ENCODE peak calls at places on chromosomes 12 and 14, in seven cellular contexts. J, M, S, Q, Y, U and I are unnamed samples.

GRCh38 chr14:37598085-37598972 is 2.9 kb downstream of the TTC6 start:
- DNase-seq in J (no peak), M (no peak), S (no peak), Q (no peak), Y (no peak), U (peak), I (no peak)

GRCh38 chr12:57048423-57048822 is 1.5 kb downstream of the MYO1A start:
- DNase-seq in J (no peak), M (no peak), S (no peak), Q (no peak), Y (peak), U (peak), I (no peak)

GRCh38 chr12:30928356-30929264 is 2.1 kb downstream of the TSPAN11 start:
- DNase-seq in J (no peak), M (no peak), S (no peak), Q (no peak), Y (no peak), U (peak), I (peak)

GRCh38 chr14:55411426-55412389 is at the start of gene ATG14:
- DNase-seq in J (peak), M (peak), S (peak), Q (peak), Y (peak), U (peak), I (peak)

GRCh38 chr14:52797653-52798052 is 6.2 kb upstream of the GNPNAT1 start:
- DNase-seq in J (no peak), M (peak), S (no peak), Q (no peak), Y (no peak), U (no peak), I (no peak)

GRCh38 chr12:54036620-54037359 is 3.9 kb downstream of the HOXC5 start:
- DNase-seq in J (no peak), M (no peak), S (no peak), Q (no peak), Y (peak), U (peak), I (peak)

GRCh38 chr12:26845984-26846383 is 13.0 kb upstream of the ITPR2 start:
- DNase-seq in J (no peak), M (no peak), S (no peak), Q (no peak), Y (no peak), U (no peak), I (no peak)

GRCh38 chr12:1830981-1831930 is 10.9 kb downstream of the LRTM2 start:
- DNase-seq in J (peak), M (peak), S (peak), Q (no peak), Y (no peak), U (peak), I (no peak)

GRCh38 chr12:47165934-47166333 is 86.2 kb upstream of the AMIGO2 start:
- DNase-seq in J (no peak), M (no peak), S (no peak), Q (no peak), Y (no peak), U (peak), I (no peak)

GRCh38 chr12:5441497-5442236 is 9.8 kb downstream of the NTF3 start:
- DNase-seq in J (no peak), M (no peak), S (no peak), Q (no peak), Y (no peak), U (peak), I (no peak)

GRCh38 chr12:115752913-115753726 is 524.4 kb downstream of the MED13L start:
- DNase-seq in J (peak), M (peak), S (peak), Q (peak), Y (peak), U (peak), I (peak)

GRCh38 chr14:89493406-89493805 is 76.4 kb upstream of the FOXN3 start:
- DNase-seq in J (no peak), M (no peak), S (no peak), Q (no peak), Y (no peak), U (no peak), I (no peak)

GRCh38 chr14:50366115-50366514 is 30.6 kb downstream of the CDKL1 start:
- DNase-seq in J (no peak), M (no peak), S (peak), Q (no peak), Y (no peak), U (no peak), I (no peak)

GRCh38 chr12:53543539-53543938 is 36.3 kb upstream of the NPFF start:
- DNase-seq in J (peak), M (peak), S (peak), Q (no peak), Y (peak), U (peak), I (peak)

GRCh38 chr12:55829967-55830600 is 697 bp upstream of the DNAJC14 start:
- DNase-seq in J (peak), M (peak), S (no peak), Q (no peak), Y (no peak), U (peak), I (no peak)

GRCh38 chr12:77202457-77203060 is 137.2 kb upstream of the E2F7 start:
- DNase-seq in J (no peak), M (no peak), S (no peak), Q (no peak), Y (no peak), U (no peak), I (no peak)

GRCh38 chr12:88067301-88067700 is 38.1 kb upstream of the C12orf50 start:
- DNase-seq in J (no peak), M (no peak), S (no peak), Q (no peak), Y (no peak), U (no peak), I (no peak)

GRCh38 chr14:23380197-23381016 is 3.6 kb downstream of the CMTM5 start:
- DNase-seq in J (no peak), M (no peak), S (no peak), Q (no peak), Y (no peak), U (no peak), I (no peak)
- TF ChIP-seq CTCF in J (no peak), M (peak), S (no peak), Q (no peak), Y (no peak), U (peak), I (no peak)

GRCh38 chr12:113149361-113150150 is at the start of gene CFAP73:
- DNase-seq in J (peak), M (peak), S (peak), Q (no peak), Y (peak), U (peak), I (peak)
- TF ChIP-seq CTCF in J (no peak), M (no peak), S (no peak), Q (no peak), Y (no peak), U (peak), I (peak)

GRCh38 chr14:95198320-95198719 is 41.0 kb upstream of the DICER1 start:
- DNase-seq in J (no peak), M (no peak), S (no peak), Q (no peak), Y (no peak), U (peak), I (no peak)

GRCh38 chr14:95196826-95197497 is 39.6 kb upstream of the DICER1 start:
- DNase-seq in J (no peak), M (no peak), S (no peak), Q (no peak), Y (no peak), U (no peak), I (no peak)

GRCh38 chr14:95197498-95198010 is 40.2 kb upstream of the DICER1 start:
- DNase-seq in J (no peak), M (no peak), S (no peak), Q (no peak), Y (no peak), U (peak), I (no peak)

GRCh38 chr14:95195031-95195430 is 37.7 kb upstream of the DICER1 start:
- DNase-seq in J (no peak), M (no peak), S (no peak), Q (no peak), Y (no peak), U (peak), I (no peak)

DNA sequence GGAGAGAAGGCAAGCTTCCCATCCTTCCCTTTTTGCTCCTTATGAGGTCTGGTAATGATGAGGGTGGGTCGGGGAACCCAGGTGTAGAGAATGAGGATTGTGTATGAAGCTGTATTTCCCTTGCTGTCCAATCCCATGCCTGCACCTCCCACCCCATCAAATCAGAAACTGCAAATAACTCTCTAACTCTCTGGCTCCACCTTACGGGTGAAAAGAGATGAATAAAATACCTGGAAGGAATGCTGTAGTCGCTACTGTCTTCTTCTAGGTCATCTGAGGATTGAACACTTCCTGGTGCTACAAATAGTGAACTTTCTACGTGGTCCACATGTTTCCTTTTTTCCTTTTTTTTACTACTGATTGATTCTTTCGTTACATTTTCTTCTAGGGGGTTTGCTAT is 38.9 kb upstream of the DICER1 start:
- DNase-seq in J (no peak), M (peak), S (no peak), Q (no peak), Y (peak), U (peak), I (no peak)
- TF ChIP-seq CTCF in J (no peak), M (peak), S (no peak), Q (no peak), Y (peak), U (peak), I (peak)

DNA sequence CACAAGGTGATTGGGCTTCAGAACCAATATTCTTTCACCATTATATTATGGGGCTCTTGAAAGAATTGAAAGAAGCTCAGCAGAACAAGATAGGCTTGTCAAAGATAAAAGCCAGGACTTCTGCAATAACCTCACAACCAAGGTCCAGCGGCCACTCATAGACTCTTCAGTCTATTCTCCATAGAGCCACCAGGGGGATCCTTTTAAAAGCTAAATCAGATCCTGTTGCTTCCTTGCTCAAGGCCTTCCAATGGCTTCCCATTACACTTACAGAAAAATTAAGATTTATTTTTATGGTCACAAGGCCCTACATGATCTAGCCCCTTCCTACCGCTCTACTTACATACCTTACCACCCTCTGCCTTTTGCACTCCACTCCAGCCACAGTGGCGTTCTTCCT is 169.6 kb downstream of the C12orf42 start:
- DNase-seq in J (no peak), M (no peak), S (no peak), Q (no peak), Y (peak), U (peak), I (peak)
- TF ChIP-seq CTCF in J (peak), M (peak), S (no peak), Q (no peak), Y (peak), U (peak), I (peak)

DNA sequence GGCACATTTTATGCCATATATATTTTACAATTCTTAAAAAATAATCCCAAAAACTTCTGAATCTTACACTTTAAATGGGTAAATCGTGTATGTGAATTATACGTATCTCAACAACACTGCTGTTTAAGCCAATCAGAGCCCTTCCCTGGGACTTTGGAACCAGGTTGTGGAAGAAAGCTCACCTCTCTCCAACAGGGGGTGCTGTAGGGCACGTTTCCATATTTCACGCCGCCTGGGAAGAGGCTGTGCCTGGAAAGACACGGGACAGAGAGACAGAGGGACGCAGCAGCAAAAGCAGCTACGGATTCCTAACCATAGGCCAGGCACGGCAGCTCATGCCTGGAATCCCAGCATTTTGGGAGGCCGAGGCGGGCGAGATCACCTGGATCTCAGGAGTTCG is 29.4 kb upstream of the FBRSL1 start:
- DNase-seq in J (peak), M (peak), S (no peak), Q (no peak), Y (peak), U (peak), I (peak)
- TF ChIP-seq CTCF in J (peak), M (peak), S (no peak), Q (no peak), Y (peak), U (peak), I (peak)

GRCh38 chr14:91317381-91318313 is 73.1 kb upstream of the GPR68 start:
- DNase-seq in J (no peak), M (peak), S (no peak), Q (no peak), Y (peak), U (no peak), I (peak)
- TF ChIP-seq CTCF in J (no peak), M (peak), S (no peak), Q (no peak), Y (peak), U (no peak), I (peak)

GRCh38 chr12:93989913-93990312 is 158.5 kb upstream of the PLXNC1 start:
- DNase-seq in J (no peak), M (no peak), S (no peak), Q (no peak), Y (no peak), U (no peak), I (no peak)

GRCh38 chr12:93991882-93992415 is 156.4 kb upstream of the PLXNC1 start:
- DNase-seq in J (no peak), M (no peak), S (no peak), Q (no peak), Y (no peak), U (no peak), I (no peak)

GRCh38 chr12:93996321-93996720 is 152.1 kb upstream of the PLXNC1 start:
- DNase-seq in J (no peak), M (no peak), S (no peak), Q (no peak), Y (no peak), U (no peak), I (no peak)

DNA sequence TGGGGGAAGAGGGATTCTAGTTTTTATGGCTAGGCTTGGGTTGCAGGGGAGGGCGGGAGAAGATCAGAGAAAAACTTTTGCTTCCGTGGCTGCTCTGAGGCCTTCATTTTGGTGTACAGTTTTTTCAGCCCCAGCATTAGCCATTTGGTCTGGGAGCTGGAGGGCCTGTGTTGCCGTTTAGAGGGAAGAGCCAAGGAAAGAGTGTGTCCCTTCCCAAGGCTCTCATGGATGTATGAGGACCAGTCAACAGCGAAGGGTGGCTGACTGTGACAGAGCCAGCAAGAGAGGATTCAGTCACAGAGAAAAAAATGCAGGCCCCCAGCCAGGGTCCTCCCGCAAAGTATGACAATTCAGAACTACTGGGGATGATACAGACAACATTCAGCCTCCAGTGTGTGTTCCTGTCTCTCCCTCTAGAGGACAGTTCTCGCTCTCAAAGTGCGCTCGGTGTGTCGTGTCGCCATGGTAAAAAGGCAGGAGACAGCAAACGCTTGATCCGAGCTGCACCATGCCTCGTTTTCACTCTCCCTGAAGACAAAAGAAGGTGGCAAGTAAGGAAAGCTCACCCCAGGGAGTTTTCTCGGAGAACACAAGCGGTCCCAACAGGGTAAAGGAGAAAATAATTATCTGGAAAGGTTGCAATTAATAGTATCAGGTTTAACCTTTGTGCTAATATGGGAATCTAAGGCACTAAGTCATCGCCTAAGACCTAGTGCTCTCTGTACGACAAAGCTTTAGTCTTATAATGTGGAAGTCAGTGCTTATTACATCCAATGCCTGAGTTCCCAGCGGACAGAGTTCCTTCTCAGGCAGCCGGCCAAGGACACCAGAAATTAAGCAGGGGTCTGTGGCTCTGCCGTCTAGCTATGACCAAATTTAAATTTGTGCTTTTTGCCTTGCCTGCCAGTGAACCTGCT is 157.3 kb upstream of the PLXNC1 start:
- DNase-seq in J (peak), M (no peak), S (peak), Q (no peak), Y (peak), U (peak), I (peak)
- TF ChIP-seq CTCF in J (no peak), M (no peak), S (peak), Q (no peak), Y (no peak), U (peak), I (peak)

GRCh38 chr12:129106772-129107171 is 253.5 kb downstream of the GLT1D1 start:
- DNase-seq in J (no peak), M (no peak), S (no peak), Q (no peak), Y (no peak), U (peak), I (no peak)
- TF ChIP-seq CTCF in J (no peak), M (no peak), S (no peak), Q (no peak), Y (no peak), U (no peak), I (no peak)

DNA sequence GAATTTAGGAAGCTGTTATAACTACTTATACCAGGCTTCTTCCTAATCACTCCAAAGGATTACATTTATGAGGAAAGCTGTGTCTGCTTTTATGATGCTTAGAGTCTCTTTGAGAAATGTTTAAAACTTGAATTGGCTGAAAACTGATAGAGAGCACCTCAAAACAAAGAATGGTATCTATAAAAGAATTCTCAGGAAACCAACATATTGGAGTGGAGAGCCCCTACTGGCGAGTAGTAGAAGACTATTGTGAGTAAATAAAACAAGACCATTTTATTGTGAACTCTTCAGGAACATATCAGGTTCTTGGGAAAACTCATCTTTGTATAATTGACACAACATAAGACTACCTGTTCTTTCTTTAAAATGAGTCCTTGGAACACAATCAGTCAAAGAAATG is 578.6 kb downstream of the RERGL start:
- DNase-seq in J (no peak), M (no peak), S (no peak), Q (no peak), Y (no peak), U (no peak), I (no peak)
- TF ChIP-seq CTCF in J (peak), M (no peak), S (no peak), Q (no peak), Y (no peak), U (peak), I (no peak)

GRCh38 chr12:72560370-72560769 is 288.2 kb downstream of the TRHDE start:
- DNase-seq in J (no peak), M (no peak), S (no peak), Q (no peak), Y (no peak), U (peak), I (no peak)
- TF ChIP-seq CTCF in J (no peak), M (no peak), S (no peak), Q (no peak), Y (no peak), U (peak), I (no peak)